ENCODE peak calls at places on chromosomes 11 and 22, in seven cellular contexts. H is osteoblast, M is uterus, P is heart right ventricle, W is body of pancreas, Y is BJ, I is fibroblast of villous mesenchyme. K is an unnamed sample.
A peak's percentile ranks its signal among the peaks of the same experiment; 100 is the strongest.

GRCh38 chr11:68414457-68415221 is 45.9 kb upstream of the PPP6R3 start:
- DNase-seq in H (peak; percentile 58), M (no peak), P (no peak), W (no peak), Y (no peak), I (no peak), K (no peak)

GRCh38 chr11:64870176-64870892 is 8.1 kb downstream of the EHD1 start:
- DNase-seq in H (peak; percentile 97), M (peak; percentile 58), P (no peak), W (no peak), Y (no peak), I (peak; percentile 71), K (no peak)

GRCh38 chr22:48577014-48577690 is 1250.5 kb downstream of the BRD1 start:
- DNase-seq in H (no peak), M (no peak), P (no peak), W (no peak), Y (no peak), I (no peak), K (no peak)

GRCh38 chr11:57779275-57779674 is 17.7 kb downstream of the CTNND1 start:
- DNase-seq in H (no peak), M (no peak), P (peak; percentile 41), W (peak; percentile 73), Y (no peak), I (peak; percentile 59), K (no peak)

GRCh38 chr22:22593964-22594656 is 35.0 kb upstream of the PRAME start:
- DNase-seq in H (no peak), M (peak; percentile 17), P (no peak), W (peak; percentile 45), Y (no peak), I (peak; percentile 51), K (no peak)

GRCh38 chr11:7609015-7609414 is 64.3 kb downstream of the CYB5R2 start:
- DNase-seq in H (no peak), M (no peak), P (no peak), W (peak; percentile 20), Y (no peak), I (no peak), K (no peak)

GRCh38 chr11:61354208-61354607 is 7.5 kb downstream of the CYB561A3 start:
- DNase-seq in H (no peak), M (no peak), P (no peak), W (no peak), Y (no peak), I (no peak), K (no peak)

GRCh38 chr22:50323900-50324299 is 2.9 kb downstream of the DENND6B start:
- DNase-seq in H (peak; percentile 3), M (no peak), P (no peak), W (no peak), Y (no peak), I (no peak), K (no peak)

GRCh38 chr11:132520199-132520598 is 1012.1 kb downstream of the OPCML start:
- DNase-seq in H (no peak), M (no peak), P (no peak), W (no peak), Y (no peak), I (no peak), K (no peak)

GRCh38 chr22:27097933-27098332 is 440.5 kb downstream of the MIAT start:
- DNase-seq in H (no peak), M (no peak), P (no peak), W (no peak), Y (no peak), I (no peak), K (no peak)

GRCh38 chr11:86475027-86475426 is 100.3 kb downstream of the CCDC81 start:
- DNase-seq in H (no peak), M (no peak), P (no peak), W (no peak), Y (no peak), I (no peak), K (no peak)

GRCh38 chr11:122723576-122723975 is 68.1 kb downstream of the UBASH3B start:
- DNase-seq in H (no peak), M (no peak), P (no peak), W (no peak), Y (no peak), I (no peak), K (no peak)

GRCh38 chr11:85590848-85591483 is 36.2 kb downstream of the DLG2 start:
- DNase-seq in H (peak; percentile 61), M (no peak), P (no peak), W (no peak), Y (peak; percentile 8), I (peak; percentile 21), K (no peak)

GRCh38 chr11:44315947-44316387 is 6.0 kb upstream of the ALX4 start:
- DNase-seq in H (peak; percentile 95), M (peak; percentile 52), P (no peak), W (no peak), Y (no peak), I (no peak), K (peak; percentile 30)

GRCh38 chr22:33519140-33519973 is 400.9 kb downstream of the LARGE1 start:
- DNase-seq in H (peak; percentile 81), M (peak; percentile 33), P (peak; percentile 63), W (peak; percentile 40), Y (no peak), I (peak; percentile 56), K (peak; percentile 36)

GRCh38 chr11:133938166-133938565 is 18.6 kb downstream of the IGSF9B start:
- DNase-seq in H (no peak), M (no peak), P (no peak), W (no peak), Y (no peak), I (no peak), K (no peak)

GRCh38 chr11:66834539-66834845 is 8.7 kb upstream of the RCE1 start:
- DNase-seq in H (no peak), M (no peak), P (no peak), W (no peak), Y (no peak), I (no peak), K (no peak)
- TF ChIP-seq CTCF in H (no peak), M (no peak), P (no peak), W (no peak), Y (no peak), I (no peak), K (no peak)

GRCh38 chr22:38422615-38423511 is 32.1 kb downstream of the KCNJ4 start:
- DNase-seq in H (peak; percentile 62), M (no peak), P (no peak), W (no peak), Y (no peak), I (no peak), K (no peak)
- H3K4me3 ChIP-seq in H (no peak overlapping the region), M (no peak overlapping the region), P (no peak overlapping the region), W (no peak overlapping the region), Y (no peak overlapping the region), I (no peak overlapping the region), K (no peak overlapping the region)

DNA sequence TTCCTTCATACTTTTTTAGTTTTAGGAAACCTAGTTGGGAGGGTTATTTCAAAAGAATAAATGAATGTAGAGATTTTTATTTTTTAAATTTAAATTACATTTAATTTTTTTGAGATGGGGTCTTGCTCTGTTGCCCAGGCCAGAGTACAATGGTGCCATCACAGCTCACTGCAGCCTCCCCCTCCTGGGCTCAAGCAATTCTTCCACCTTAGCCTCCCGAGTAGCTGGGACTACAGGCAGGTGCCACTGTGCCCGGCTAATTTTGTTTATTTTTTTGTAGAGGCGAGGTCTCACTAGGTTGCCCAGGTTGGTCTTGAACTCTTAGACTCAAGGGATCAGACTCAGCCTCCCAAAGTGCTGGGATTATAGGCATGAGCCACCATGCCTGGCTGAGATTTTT is 32.6 kb downstream of the ZNRF3 start:
- DNase-seq in H (no peak), M (no peak), P (no peak), W (no peak), Y (no peak), I (no peak), K (no peak)
- TF ChIP-seq CTCF in H (no peak), M (no peak), P (no peak), W (no peak), Y (no peak), I (no peak), K (no peak)

GRCh38 chr11:83480251-83480650 is 194.1 kb upstream of the CCDC90B start:
- DNase-seq in H (no peak), M (no peak), P (no peak), W (no peak), Y (no peak), I (peak; percentile 29), K (no peak)
- H3K4me3 ChIP-seq in H (no peak overlapping the region), M (no peak overlapping the region), P (no peak overlapping the region), W (no peak overlapping the region), Y (no peak overlapping the region), I (no peak overlapping the region), K (no peak overlapping the region)

DNA sequence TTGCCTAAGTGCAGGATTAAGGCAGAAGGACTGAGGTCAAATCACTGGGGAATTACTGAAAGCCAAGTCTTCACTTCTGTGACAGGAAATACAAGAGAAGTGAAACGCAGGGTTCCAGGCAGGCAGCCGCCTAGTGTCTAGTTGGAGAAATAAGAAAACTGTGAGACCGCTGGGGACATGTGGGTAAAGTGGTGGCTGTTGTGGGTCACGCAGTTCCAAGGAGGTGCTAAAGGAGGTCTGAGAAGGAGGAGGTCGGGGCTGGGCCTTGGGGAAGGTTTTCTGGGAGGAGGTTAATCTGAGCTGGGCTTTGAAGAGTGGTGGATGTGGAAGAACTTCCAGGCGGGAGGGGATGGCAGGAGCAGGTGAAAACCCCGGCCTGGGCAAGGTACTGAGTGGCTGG is 11.2 kb downstream of the MCM5 start:
- DNase-seq in H (peak; percentile 46), M (no peak), P (peak; percentile 23), W (no peak), Y (no peak), I (no peak), K (no peak)
- TF ChIP-seq CTCF in H (no peak), M (no peak), P (no peak), W (no peak), Y (no peak), I (no peak), K (no peak)

GRCh38 chr11:2625183-2625582 is 74.6 kb downstream of the KCNQ1OT1 start:
- DNase-seq in H (no peak), M (no peak), P (no peak), W (no peak), Y (no peak), I (no peak), K (no peak)
- H3K4me3 ChIP-seq in H (no peak overlapping the region), M (no peak overlapping the region), P (no peak overlapping the region), W (no peak overlapping the region), Y (no peak overlapping the region), I (no peak overlapping the region), K (no peak overlapping the region)

GRCh38 chr11:746289-747175 is 732 bp upstream of the TALDO1 start:
- DNase-seq in H (peak; percentile 60), M (no peak), P (no peak), W (peak; percentile 57), Y (no peak), I (peak; percentile 16), K (peak; percentile 29)

GRCh38 chr11:742571-743201 is 4.6 kb upstream of the TALDO1 start:
- DNase-seq in H (no peak), M (no peak), P (no peak), W (no peak), Y (no peak), I (no peak), K (no peak)

GRCh38 chr11:748007-748359 is 719 bp downstream of the TALDO1 start:
- DNase-seq in H (peak; percentile 85), M (no peak), P (no peak), W (no peak), Y (no peak), I (peak; percentile 43), K (no peak)

GRCh38 chr11:749731-750130 is 2.5 kb downstream of the TALDO1 start:
- DNase-seq in H (peak; percentile 69), M (no peak), P (no peak), W (no peak), Y (no peak), I (peak; percentile 12), K (no peak)

GRCh38 chr11:747176-748006 is at the start of gene TALDO1:
- DNase-seq in H (peak; percentile 99), M (peak; percentile 91), P (peak; percentile 90), W (peak; percentile 94), Y (peak; percentile 30), I (peak; percentile 84), K (peak; percentile 95)
- TF ChIP-seq CTCF in H (no peak), M (peak; percentile 50), P (no peak), W (peak; percentile 13), Y (peak; percentile 8), I (no peak), K (no peak)